ENCODE peak calls at places on chromosomes 1 and 21, in six cellular contexts. One of them, this sample, is unnamed.

GRCh38 chr1:150545486-150546032 is 3.6 kb upstream of the ADAMTSL4 start:
- DNase-seq in HepG2: no peak
- DNase-seq in H1: no peak
- DNase-seq in HCT116: no peak
- DNase-seq in K562: peak
- DNase-seq in GM12878: no peak
- DNase-seq in this sample: no peak

GRCh38 chr1:214416417-214417212 is 134.8 kb downstream of the PTPN14 start:
- DNase-seq in HCT116: no peak
- DNase-seq in H1: no peak
- DNase-seq in GM12878: no peak
- DNase-seq in K562: no peak
- DNase-seq in HepG2: no peak
- DNase-seq in this sample: no peak

GRCh38 chr1:99613716-99614115 is 32.2 kb upstream of the PALMD start:
- DNase-seq in H1: no peak
- DNase-seq in HepG2: no peak
- DNase-seq in GM12878: no peak
- DNase-seq in HCT116: no peak
- DNase-seq in K562: no peak
- DNase-seq in this sample: no peak

GRCh38 chr1:153506831-153507413 is 28.9 kb downstream of the S100A6 start:
- DNase-seq in HCT116: no peak
- DNase-seq in GM12878: no peak
- DNase-seq in HepG2: peak
- DNase-seq in H1: no peak
- DNase-seq in K562: no peak
- DNase-seq in this sample: no peak

GRCh38 chr1:69737527-69738176 is 169.9 kb downstream of the LRRC7 start:
- DNase-seq in GM12878: peak
- DNase-seq in HepG2: peak
- DNase-seq in HCT116: peak
- DNase-seq in H1: peak
- DNase-seq in K562: peak
- DNase-seq in this sample: peak

GRCh38 chr1:180182721-180183311 is 28.1 kb downstream of the QSOX1 start:
- DNase-seq in HepG2: no peak
- DNase-seq in HCT116: no peak
- DNase-seq in GM12878: no peak
- DNase-seq in K562: no peak
- DNase-seq in H1: no peak
- DNase-seq in this sample: no peak

GRCh38 chr1:20278692-20279130 is 12.0 kb upstream of the VWA5B1 start:
- DNase-seq in HepG2: no peak
- DNase-seq in HCT116: no peak
- DNase-seq in H1: peak
- DNase-seq in K562: no peak
- DNase-seq in GM12878: no peak
- DNase-seq in this sample: no peak

GRCh38 chr1:15768388-15768787 is 9.8 kb downstream of the FBLIM1 start:
- DNase-seq in H1: no peak
- DNase-seq in GM12878: no peak
- DNase-seq in HepG2: no peak
- DNase-seq in HCT116: no peak
- DNase-seq in K562: no peak
- DNase-seq in this sample: no peak

GRCh38 chr1:2470290-2471158 is 5.6 kb upstream of the PLCH2 start:
- DNase-seq in K562: no peak
- DNase-seq in H1: no peak
- DNase-seq in HepG2: no peak
- DNase-seq in HCT116: no peak
- DNase-seq in GM12878: no peak
- DNase-seq in this sample: no peak

GRCh38 chr1:58104960-58105359 is 441.6 kb downstream of the OMA1 start:
- DNase-seq in HCT116: no peak
- DNase-seq in H1: no peak
- DNase-seq in GM12878: peak
- DNase-seq in K562: no peak
- DNase-seq in HepG2: no peak
- DNase-seq in this sample: peak

GRCh38 chr1:13781907-13782633 is 82.1 kb downstream of the PRDM2 start:
- DNase-seq in GM12878: no peak
- DNase-seq in H1: peak
- DNase-seq in HepG2: no peak
- DNase-seq in HCT116: no peak
- DNase-seq in K562: no peak
- DNase-seq in this sample: no peak

GRCh38 chr21:39518055-39518844 is 66.5 kb downstream of the SH3BGR start:
- DNase-seq in HCT116: peak
- DNase-seq in HepG2: peak
- DNase-seq in K562: peak
- DNase-seq in H1: peak
- DNase-seq in GM12878: peak
- DNase-seq in this sample: no peak

GRCh38 chr1:64082459-64082858 is 121.0 kb upstream of the UBE2U start:
- DNase-seq in HepG2: no peak
- DNase-seq in K562: no peak
- DNase-seq in GM12878: no peak
- DNase-seq in H1: no peak
- DNase-seq in HCT116: no peak
- DNase-seq in this sample: no peak

GRCh38 chr1:162019436-162019835 is 4.2 kb downstream of the OLFML2B start:
- DNase-seq in HCT116: no peak
- DNase-seq in K562: no peak
- DNase-seq in HepG2: no peak
- DNase-seq in GM12878: no peak
- DNase-seq in H1: no peak
- DNase-seq in this sample: no peak

GRCh38 chr1:177710973-177711372 is 258.9 kb downstream of the SEC16B start:
- DNase-seq in K562: no peak
- DNase-seq in HCT116: no peak
- DNase-seq in GM12878: no peak
- DNase-seq in HepG2: no peak
- DNase-seq in H1: no peak
- DNase-seq in this sample: no peak

GRCh38 chr1:46718340-46718726 is 581 bp downstream of the EFCAB14 start:
- DNase-seq in HepG2: no peak
- DNase-seq in GM12878: no peak
- DNase-seq in K562: no peak
- DNase-seq in H1: no peak
- DNase-seq in HCT116: no peak
- DNase-seq in this sample: no peak

GRCh38 chr1:7012461-7012924 is 227.2 kb downstream of the CAMTA1 start:
- DNase-seq in GM12878: no peak
- DNase-seq in HepG2: no peak
- DNase-seq in HCT116: no peak
- DNase-seq in K562: no peak
- DNase-seq in H1: no peak
- DNase-seq in this sample: no peak

GRCh38 chr1:203124546-203125317 is 2.8 kb upstream of the ADORA1 start:
- DNase-seq in HCT116: no peak
- DNase-seq in HepG2: no peak
- DNase-seq in K562: no peak
- DNase-seq in H1: peak
- DNase-seq in GM12878: no peak
- DNase-seq in this sample: no peak

GRCh38 chr21:16305686-16306085 is 575.9 kb downstream of the USP25 start:
- DNase-seq in HCT116: no peak
- DNase-seq in HepG2: no peak
- DNase-seq in K562: no peak
- DNase-seq in H1: no peak
- DNase-seq in GM12878: no peak
- DNase-seq in this sample: peak

GRCh38 chr1:61659061-61659460 is 65.9 kb downstream of the TM2D1 start:
- DNase-seq in HCT116: no peak
- DNase-seq in HepG2: no peak
- DNase-seq in K562: peak
- DNase-seq in GM12878: no peak
- DNase-seq in H1: no peak
- DNase-seq in this sample: no peak

GRCh38 chr1:47644216-47644581 is 206.4 kb downstream of the FOXD2 start:
- DNase-seq in GM12878: no peak
- DNase-seq in H1: no peak
- DNase-seq in HepG2: no peak
- DNase-seq in HCT116: no peak
- DNase-seq in K562: no peak
- DNase-seq in this sample: no peak

GRCh38 chr1:201766117-201766863 is 62.7 kb upstream of the IPO9 start:
- DNase-seq in K562: no peak
- DNase-seq in H1: no peak
- DNase-seq in HepG2: no peak
- DNase-seq in GM12878: no peak
- DNase-seq in HCT116: no peak
- DNase-seq in this sample: no peak

GRCh38 chr1:207418336-207418735 is 35.8 kb upstream of the CR2 start:
- DNase-seq in GM12878: no peak
- DNase-seq in HepG2: no peak
- DNase-seq in HCT116: no peak
- DNase-seq in K562: no peak
- DNase-seq in H1: no peak
- DNase-seq in this sample: no peak

GRCh38 chr1:43358121-43358745 is 548 bp upstream of the CDC20 start:
- DNase-seq in H1: no peak
- DNase-seq in GM12878: peak
- DNase-seq in HCT116: peak
- DNase-seq in HepG2: no peak
- DNase-seq in K562: peak
- DNase-seq in this sample: no peak

GRCh38 chr1:8370046-8370881 is 52.4 kb downstream of the SLC45A1 start:
- DNase-seq in HCT116: no peak
- DNase-seq in K562: no peak
- DNase-seq in HepG2: no peak
- DNase-seq in H1: no peak
- DNase-seq in GM12878: no peak
- DNase-seq in this sample: no peak

DNA sequence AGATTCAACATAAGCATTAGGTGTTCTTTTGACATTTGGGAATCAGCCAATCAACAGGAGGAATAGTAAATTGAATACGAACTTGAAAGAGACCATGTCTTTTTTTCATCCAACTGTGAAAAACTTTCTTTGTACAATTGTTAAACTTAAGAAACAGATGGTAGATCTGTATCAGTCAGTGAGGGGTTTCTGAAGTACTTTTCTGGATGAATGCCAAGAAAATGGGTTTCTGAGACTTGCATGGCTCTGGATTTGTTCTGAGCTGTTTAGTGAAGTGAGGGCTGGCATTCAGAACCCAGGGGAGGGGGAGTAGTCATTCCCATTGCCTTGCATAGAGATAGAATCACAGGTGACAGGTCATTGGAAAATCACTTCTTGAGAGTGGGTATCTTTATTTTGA is 37.4 kb downstream of the PTPRC start:
- DNase-seq in H1: no peak
- DNase-seq in GM12878: no peak
- DNase-seq in HepG2: no peak
- DNase-seq in K562: peak
- DNase-seq in HCT116: no peak
- DNase-seq in this sample: peak
- TF ChIP-seq POLR2AphosphoS5 in H1: no peak
- TF ChIP-seq POLR2AphosphoS5 in GM12878: no peak
- TF ChIP-seq POLR2AphosphoS5 in HepG2: no peak
- TF ChIP-seq POLR2AphosphoS5 in K562: no peak
- TF ChIP-seq POLR2AphosphoS5 in HCT116: no peak
- TF ChIP-seq POLR2AphosphoS5 in this sample: no peak

DNA sequence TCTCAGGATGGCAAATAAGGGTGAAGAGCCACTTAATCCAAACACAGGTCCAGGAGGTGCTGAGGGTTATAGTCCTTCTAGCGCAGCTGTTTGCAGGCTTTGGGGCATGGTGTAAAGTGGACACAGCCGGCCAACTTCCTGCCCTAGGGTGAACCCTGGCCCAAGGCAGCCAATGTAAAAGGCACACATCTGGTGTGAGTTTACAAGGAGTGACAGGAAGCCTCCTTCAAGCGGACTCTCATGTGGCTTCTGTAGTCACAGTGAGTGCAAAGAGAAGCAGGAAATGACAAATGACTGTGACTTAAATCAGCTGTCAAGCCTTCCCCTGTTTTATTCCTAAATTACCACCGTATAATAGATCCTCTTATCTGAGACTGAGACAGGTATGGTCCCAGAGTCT is 213.0 kb downstream of the CRB1 start:
- DNase-seq in HCT116: no peak
- DNase-seq in HepG2: no peak
- DNase-seq in H1: no peak
- DNase-seq in GM12878: no peak
- DNase-seq in K562: no peak
- DNase-seq in this sample: no peak
- H3K9ac ChIP-seq in HCT116: no peak
- H3K9ac ChIP-seq in HepG2: no peak
- H3K9ac ChIP-seq in H1: no peak
- H3K9ac ChIP-seq in GM12878: no peak
- H3K9ac ChIP-seq in K562: no peak
- H3K9ac ChIP-seq in this sample: no peak

GRCh38 chr1:235942979-235943575 is 76.4 kb upstream of the LYST start:
- DNase-seq in GM12878: no peak
- DNase-seq in HepG2: no peak
- DNase-seq in H1: no peak
- DNase-seq in K562: no peak
- DNase-seq in HCT116: no peak
- DNase-seq in this sample: no peak

GRCh38 chr1:235941852-235942624 is 75.3 kb upstream of the LYST start:
- DNase-seq in H1: no peak
- DNase-seq in K562: no peak
- DNase-seq in HCT116: no peak
- DNase-seq in HepG2: peak
- DNase-seq in GM12878: no peak
- DNase-seq in this sample: no peak

GRCh38 chr1:235940282-235940681 is 73.6 kb upstream of the LYST start:
- DNase-seq in GM12878: no peak
- DNase-seq in K562: no peak
- DNase-seq in HCT116: no peak
- DNase-seq in HepG2: no peak
- DNase-seq in H1: no peak
- DNase-seq in this sample: no peak

GRCh38 chr1:235943581-235944114 is 76.9 kb upstream of the LYST start:
- DNase-seq in GM12878: no peak
- DNase-seq in HCT116: no peak
- DNase-seq in K562: no peak
- DNase-seq in H1: no peak
- DNase-seq in HepG2: no peak
- DNase-seq in this sample: no peak

DNA sequence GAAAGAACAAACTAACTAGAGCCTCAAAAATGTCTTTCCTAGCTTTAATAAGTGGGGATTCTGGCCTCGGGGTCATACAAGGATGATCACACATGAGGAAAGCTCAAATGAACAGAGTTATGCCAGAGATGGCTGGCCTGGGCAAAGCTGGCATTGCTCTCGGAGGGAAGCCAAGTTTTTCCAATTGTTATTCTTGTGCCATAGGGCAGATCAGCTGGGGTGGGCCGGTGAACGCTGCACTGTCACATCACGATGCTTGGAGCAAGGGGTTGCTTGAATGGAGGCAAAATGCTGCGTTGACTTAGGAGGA is 75.9 kb upstream of the LYST start:
- DNase-seq in HepG2: no peak
- DNase-seq in HCT116: no peak
- DNase-seq in K562: no peak
- DNase-seq in H1: no peak
- DNase-seq in GM12878: no peak
- DNase-seq in this sample: no peak
- H3K27ac ChIP-seq in HepG2: no peak
- H3K27ac ChIP-seq in HCT116: no peak
- H3K27ac ChIP-seq in K562: no peak
- H3K27ac ChIP-seq in H1: no peak
- H3K27ac ChIP-seq in GM12878: no peak
- H3K27ac ChIP-seq in this sample: no peak

GRCh38 chr21:45541221-45542039 is 810 bp downstream of the SLC19A1 start:
- DNase-seq in HCT116: peak
- DNase-seq in GM12878: no peak
- DNase-seq in K562: peak
- DNase-seq in H1: peak
- DNase-seq in HepG2: no peak
- DNase-seq in this sample: no peak
- TF ChIP-seq POLR2AphosphoS5 in HCT116: peak
- TF ChIP-seq POLR2AphosphoS5 in GM12878: no peak
- TF ChIP-seq POLR2AphosphoS5 in K562: peak
- TF ChIP-seq POLR2AphosphoS5 in H1: no peak
- TF ChIP-seq POLR2AphosphoS5 in HepG2: peak
- TF ChIP-seq POLR2AphosphoS5 in this sample: peak

This sample was measured in SK-N-MC.